ENCODE peak calls at places on chromosomes 11 and 22, in ten cellular contexts. U, N, M, O, S, L, Z, R, P and B are unnamed samples. For H3K36me3, the result is how much of the 10 kb centered on the place peaks cover.

GRCh38 chr11:74970852-74971395 is 17.8 kb upstream of the NEU3 start:
- DNase-seq in L (no peak), O (peak), Z (no peak), M (no peak), R (no peak), S (no peak), P (no peak), U (no peak), N (no peak), B (no peak)

GRCh38 chr22:18991138-18991432 is 55.0 kb upstream of the PRODH start:
- DNase-seq in L (no peak), M (no peak), N (no peak), U (no peak), Z (no peak), O (no peak), S (no peak), R (no peak), P (no peak), B (no peak)

GRCh38 chr11:119193001-119193400 is 7.7 kb downstream of the NHERF4 start:
- DNase-seq in L (no peak), U (no peak), P (no peak), Z (no peak), N (no peak), R (no peak), M (no peak), S (no peak), O (no peak), B (no peak)

GRCh38 chr11:68750197-68750987 is 928 bp downstream of the TESMIN start:
- DNase-seq in U (no peak), M (no peak), R (no peak), S (no peak), L (no peak), P (no peak), O (no peak), N (no peak), Z (no peak), B (no peak)

GRCh38 chr11:72776117-72776843 is 17.6 kb downstream of the STARD10 start:
- DNase-seq in M (no peak), Z (no peak), R (no peak), P (no peak), U (no peak), S (peak), O (no peak), N (peak), L (no peak), B (no peak)

GRCh38 chr11:69335010-69335409 is 41.1 kb downstream of the MYEOV start:
- DNase-seq in S (peak), L (no peak), M (no peak), P (no peak), Z (no peak), R (no peak), N (peak), U (no peak), O (no peak), B (no peak)

GRCh38 chr11:116791002-116791812 is 472 bp downstream of the APOA5 start:
- DNase-seq in U (peak), R (peak), L (no peak), P (peak), N (peak), O (no peak), S (peak), M (peak), Z (peak), B (peak)

GRCh38 chr11:26199341-26199740 is 132.6 kb upstream of the ANO3 start:
- DNase-seq in O (no peak), L (no peak), S (no peak), N (no peak), R (peak), Z (no peak), U (no peak), M (peak), P (no peak), B (no peak)

GRCh38 chr11:120131941-120132644 is 5.8 kb downstream of the TRIM29 start:
- DNase-seq in M (no peak), O (peak), S (peak), R (no peak), Z (no peak), N (no peak), U (no peak), L (no peak), P (no peak), B (no peak)

GRCh38 chr11:128171496-128171895 is 415.9 kb downstream of the ETS1 start:
- DNase-seq in N (no peak), R (peak), S (no peak), L (no peak), M (peak), U (no peak), Z (no peak), P (no peak), O (peak), B (no peak)

GRCh38 chr11:67120881-67121710 is 2.0 kb downstream of the KDM2A start:
- DNase-seq in S (peak), R (peak), U (peak), N (peak), Z (no peak), L (no peak), P (no peak), M (peak), O (peak), B (peak)

GRCh38 chr11:80365315-80365714 is 924.5 kb upstream of the TENM4 start:
- DNase-seq in R (no peak), P (no peak), N (no peak), M (no peak), O (peak), U (no peak), S (no peak), Z (no peak), L (no peak), B (no peak)

GRCh38 chr11:3030289-3031070 is 26.7 kb downstream of the CARS1 start:
- DNase-seq in N (no peak), U (no peak), R (no peak), L (no peak), O (no peak), M (no peak), P (no peak), S (no peak), Z (no peak), B (no peak)

GRCh38 chr11:46618789-46619188 is 1.4 kb downstream of the ATG13 start:
- DNase-seq in R (peak), U (no peak), S (peak), L (no peak), N (peak), Z (no peak), P (no peak), M (no peak), O (no peak), B (peak)

GRCh38 chr11:64562723-64563351 is 28.2 kb upstream of the SLC22A12 start:
- DNase-seq in M (no peak), S (no peak), N (no peak), U (no peak), P (no peak), L (no peak), O (no peak), Z (no peak), R (no peak), B (no peak)

GRCh38 chr22:33024626-33025025 is 33.6 kb downstream of the SYN3 start:
- DNase-seq in N (no peak), U (no peak), Z (no peak), M (no peak), R (peak), P (no peak), O (no peak), L (no peak), S (no peak), B (peak)

GRCh38 chr11:196786-197731 is 4.2 kb downstream of the SCGB1C1 start:
- DNase-seq in M (no peak), P (no peak), N (peak), R (no peak), L (no peak), U (no peak), S (no peak), Z (no peak), O (no peak), B (peak)

GRCh38 chr11:12581923-12582322 is 92.3 kb upstream of the TEAD1 start:
- DNase-seq in L (no peak), M (peak), S (no peak), R (peak), Z (no peak), P (no peak), N (no peak), O (peak), U (peak), B (no peak)

GRCh38 chr11:111064118-111064517 is 181.4 kb upstream of the POU2AF2 start:
- DNase-seq in L (no peak), U (no peak), Z (no peak), O (no peak), S (no peak), N (no peak), R (peak), M (peak), P (no peak), B (no peak)

GRCh38 chr11:86624366-86624765 is 48.0 kb downstream of the ME3 start:
- DNase-seq in U (no peak), O (no peak), N (no peak), Z (no peak), R (no peak), M (no peak), S (no peak), L (no peak), P (no peak), B (no peak)

GRCh38 chr11:11574373-11574772 is 47.4 kb downstream of the GALNT18 start:
- DNase-seq in L (no peak), Z (no peak), P (no peak), R (no peak), O (no peak), N (no peak), S (peak), U (no peak), M (no peak), B (no peak)

GRCh38 chr11:13341028-13341427 is 63.4 kb downstream of the BMAL1 start:
- DNase-seq in R (no peak), N (no peak), P (no peak), O (no peak), Z (no peak), L (no peak), U (no peak), S (no peak), M (no peak), B (no peak)

GRCh38 chr22:33851240-33851639 is 69.0 kb downstream of the LARGE1 start:
- DNase-seq in R (peak), S (no peak), P (no peak), U (no peak), L (no peak), O (peak), N (no peak), Z (no peak), M (peak), B (no peak)

GRCh38 chr22:40818192-40818746 is 877 bp downstream of the SLC25A17 start:
- DNase-seq in U (no peak), S (no peak), N (no peak), R (no peak), L (no peak), P (no peak), M (no peak), O (no peak), Z (peak), B (no peak)

GRCh38 chr11:72617080-72617744 is 57.0 kb downstream of the PDE2A start:
- DNase-seq in O (no peak), M (peak), R (peak), L (no peak), Z (no peak), U (no peak), N (no peak), S (peak), P (no peak), B (peak)

GRCh38 chr11:119501777-119502405 is 78.9 kb upstream of the THY1 start:
- DNase-seq in P (no peak), L (no peak), M (no peak), S (no peak), N (no peak), O (no peak), Z (no peak), R (no peak), U (no peak), B (peak)

GRCh38 chr22:45469573-45470383 is 32.9 kb upstream of the FBLN1 start:
- DNase-seq in P (no peak), R (peak), M (no peak), Z (no peak), O (peak), L (no peak), S (no peak), U (no peak), N (no peak), B (no peak)

GRCh38 chr22:32911526-32911925 is 110.0 kb downstream of the TIMP3 start:
- DNase-seq in U (no peak), N (no peak), M (no peak), O (no peak), R (peak), Z (no peak), L (no peak), P (no peak), S (no peak), B (no peak)

GRCh38 chr11:64716471-64717267 is 6.3 kb downstream of the NRXN2 start:
- DNase-seq in M (no peak), S (no peak), O (no peak), L (no peak), U (no peak), P (no peak), R (no peak), N (no peak), Z (no peak), B (no peak)

GRCh38 chr22:36433318-36434231 is 45.8 kb upstream of the MYH9 start:
- DNase-seq in S (no peak), Z (no peak), R (peak), O (no peak), L (no peak), M (no peak), P (no peak), U (no peak), N (peak), B (no peak)

GRCh38 chr11:46161201-46161600 is 39.9 kb upstream of the PHF21A start:
- DNase-seq in M (no peak), R (no peak), P (no peak), S (no peak), Z (no peak), N (no peak), L (no peak), U (no peak), O (no peak), B (no peak)

GRCh38 chr11:77088236-77089003 is 14.2 kb upstream of the OMP start:
- DNase-seq in L (no peak), R (no peak), N (peak), S (no peak), M (no peak), O (no peak), Z (no peak), U (no peak), P (peak), B (no peak)

GRCh38 chr11:26011474-26011873 is 320.5 kb upstream of the ANO3 start:
- DNase-seq in U (no peak), L (no peak), P (no peak), Z (no peak), O (no peak), R (no peak), N (no peak), S (no peak), M (no peak), B (no peak)

GRCh38 chr11:118380571-118380970 is 20.8 kb upstream of the ATP5MG start:
- DNase-seq in Z (no peak), U (peak), P (no peak), M (peak), R (no peak), O (peak), S (no peak), N (no peak), L (no peak), B (no peak)

GRCh38 chr11:16984229-16984628 is 30.0 kb downstream of the PLEKHA7 start:
- DNase-seq in P (no peak), O (no peak), M (no peak), Z (no peak), S (no peak), N (no peak), L (no peak), U (no peak), R (no peak), B (no peak)

GRCh38 chr11:77821349-77821851 is 456 bp downstream of the AAMDC start:
- DNase-seq in N (no peak), O (peak), R (peak), U (peak), L (no peak), M (peak), Z (peak), P (peak), S (peak), B (peak)

DNA sequence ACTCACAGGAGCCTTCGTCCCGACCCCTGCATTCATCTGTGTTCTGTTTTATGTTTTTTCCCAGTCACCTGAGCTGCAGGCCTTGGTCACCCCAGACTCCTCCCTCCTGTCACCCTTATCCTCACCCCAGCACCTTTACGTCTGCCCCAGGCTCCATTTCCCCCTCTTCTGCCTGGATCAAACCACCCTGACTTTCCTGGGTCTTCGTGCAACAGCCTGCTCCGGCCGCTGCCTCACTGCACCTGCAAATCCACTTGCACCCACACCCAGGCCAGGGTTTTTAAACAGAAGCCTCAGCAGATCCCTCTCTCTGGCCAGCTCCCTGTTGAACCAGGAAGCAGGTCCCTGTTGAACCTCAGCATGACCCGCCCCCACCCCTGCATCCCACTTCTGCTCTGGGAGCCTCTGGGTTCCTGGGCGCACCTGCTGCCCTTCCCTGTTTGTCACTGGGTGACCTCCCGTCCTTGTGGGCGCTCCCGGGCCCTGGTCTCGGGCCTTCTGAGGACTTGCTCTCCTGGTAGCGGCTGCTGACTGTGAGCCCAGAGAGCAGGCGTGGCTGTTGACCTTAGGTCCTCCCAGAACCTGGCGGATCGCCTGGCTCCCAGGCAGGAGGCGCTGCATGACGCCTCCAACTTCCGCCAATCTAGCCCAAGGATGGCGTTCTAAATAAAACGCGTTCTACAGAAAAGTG is 12.8 kb downstream of the MAPK8IP2 start:
- DNase-seq in S (peak), R (no peak), P (peak), U (peak), M (no peak), Z (no peak), N (peak), O (no peak), L (no peak), B (peak)
- TF ChIP-seq CTCF in S (no peak), R (no peak), P (no peak), U (no peak), M (no peak), Z (no peak), N (no peak), O (no peak), L (no peak), B (no peak)

DNA sequence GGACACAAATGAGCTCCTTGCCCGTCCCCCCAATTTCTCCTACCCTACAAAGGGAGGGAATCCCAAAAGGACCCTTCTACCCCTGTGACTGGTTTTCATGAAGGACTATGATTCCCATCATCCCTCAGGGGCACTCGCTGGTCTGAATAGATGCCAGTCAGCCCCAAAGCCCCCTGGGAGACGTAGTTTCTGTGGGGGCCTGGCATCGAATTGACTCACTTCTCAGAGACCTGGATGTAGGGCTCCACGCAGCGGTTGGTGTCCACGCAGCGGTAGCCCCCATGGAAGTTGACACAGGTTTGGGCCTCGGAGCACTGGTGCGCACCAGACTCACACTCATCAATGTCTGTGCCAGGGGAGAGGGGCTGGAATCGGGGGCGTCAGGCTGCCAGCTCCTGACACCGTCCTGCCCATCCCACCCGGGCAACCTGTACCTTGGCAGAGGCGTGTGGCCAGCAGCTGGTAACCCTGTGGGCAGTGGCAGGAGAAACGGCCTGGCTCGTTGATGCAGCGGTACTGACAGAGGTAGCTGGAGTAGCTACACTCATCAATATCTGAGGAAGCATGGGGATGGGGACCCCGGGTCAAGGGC is 4.4 kb downstream of the EFEMP2 start:
- DNase-seq in S (peak), P (no peak), L (no peak), R (peak), U (no peak), M (no peak), Z (peak), N (no peak), O (no peak), B (peak)
- H3K36me3 ChIP-seq in S (half or more), P (half or more), L (half or more), R (under half), U (under half), M (half or more), Z (under half), N (under half), O (under half), B (under half)

GRCh38 chr11:6603287-6604080 is at the start of the genes ILK and RRP8:
- DNase-seq in N (peak), Z (peak), O (peak), P (peak), R (peak), L (peak), M (peak), U (peak), S (peak), B (peak)
- TF ChIP-seq CTCF in N (peak), Z (peak), O (no peak), P (no peak), R (peak), L (no peak), M (peak), U (no peak), S (peak), B (no peak)

DNA sequence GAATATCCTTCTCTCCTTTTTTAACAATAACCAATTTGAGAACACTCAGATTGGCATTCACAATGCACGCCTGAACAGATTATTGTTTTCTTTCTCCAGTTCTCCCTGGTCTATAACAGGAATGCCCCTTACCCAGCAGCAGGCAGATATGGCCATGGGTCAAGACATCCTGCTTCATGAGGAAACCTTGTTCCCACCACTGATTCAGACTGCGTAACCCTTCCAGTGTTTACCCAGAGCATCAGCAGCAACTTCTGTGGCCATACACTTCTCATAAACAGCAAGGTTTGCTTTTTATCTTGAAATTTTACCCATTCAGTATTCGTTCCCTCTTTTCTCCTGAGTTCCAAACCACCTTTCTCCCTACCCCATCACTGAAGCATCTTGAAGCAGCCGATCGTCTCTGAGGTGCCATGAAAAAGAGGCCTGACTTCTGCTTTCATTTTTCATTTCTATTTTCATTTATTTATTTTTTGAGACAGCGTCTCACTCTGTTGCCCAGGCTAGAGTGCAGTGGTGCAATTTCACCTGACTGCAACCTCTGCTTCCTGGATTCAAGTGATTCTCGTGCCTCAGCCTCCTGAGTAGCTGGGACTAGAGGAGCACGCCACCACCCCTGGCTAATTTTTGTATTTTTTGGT is 9.6 kb downstream of the PTS start:
- DNase-seq in P (no peak), U (no peak), S (no peak), L (no peak), N (no peak), Z (no peak), O (no peak), R (no peak), M (no peak), B (no peak)
- H3K36me3 ChIP-seq in P (half or more), U (under half), S (under half), L (under half), N (under half), Z (under half), O (under half), R (under half), M (under half), B (under half)

DNA sequence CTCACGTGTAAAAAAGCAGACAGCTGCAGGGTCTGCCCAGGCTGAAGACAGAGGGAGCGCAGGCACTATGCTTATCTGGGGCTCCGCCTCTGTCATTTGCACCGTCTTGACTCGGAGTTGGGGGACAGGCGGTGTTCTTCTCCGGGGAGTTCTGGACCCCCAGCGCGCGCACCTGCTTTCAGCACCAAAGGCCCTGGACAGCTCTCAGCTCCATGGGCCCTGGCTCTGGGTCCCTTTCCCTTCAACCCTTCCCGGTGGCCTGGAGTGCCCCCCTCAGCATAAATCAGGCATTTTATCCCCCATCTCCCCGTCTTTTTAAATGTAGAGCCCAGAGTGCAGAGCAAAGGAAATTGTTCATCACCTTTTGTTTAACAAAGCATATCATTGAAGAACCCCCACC is 1.5 kb downstream of the SEZ6L start:
- DNase-seq in P (no peak), S (peak), N (no peak), R (no peak), U (peak), M (no peak), Z (peak), L (no peak), O (no peak), B (peak)
- TF ChIP-seq CTCF in P (no peak), S (no peak), N (no peak), R (no peak), U (no peak), M (no peak), Z (peak), L (no peak), O (no peak), B (no peak)